ENCODE peak calls at places on chromosomes 13 and 19, in seven cellular contexts. One of them, this sample, is unnamed.

GRCh38 chr19:33287438-33287837 is 14.9 kb downstream of the CEBPA start:
- DNase-seq in NCI-H1092: no peak
- DNase-seq in NCI-H1105 treated with DMSO at 0.1 percent for 48 hours: no peak
- DNase-seq in stimulated activated CD8-positive, alpha-beta memory T cell treated with anti-CD3 and anti-CD28 coated beads, Interleukin-2, amount 100 ng/mL, for 1 hour: no peak
- DNase-seq in amniotic stem cell: no peak
- DNase-seq in posterior cingulate gyrus: no peak
- DNase-seq in stimulated activated CD4-positive, alpha-beta T cell treated with anti-CD3 and anti-CD28 coated beads, Interleukin-15, amount 100 ng/mL, for 48 hours: no peak
- DNase-seq in this sample: no peak

GRCh38 chr19:7130043-7130442 is 60.5 kb downstream of the ZNF557 start:
- DNase-seq in NCI-H1092: no peak
- DNase-seq in NCI-H1105 treated with DMSO at 0.1 percent for 48 hours: no peak
- DNase-seq in stimulated activated CD4-positive, alpha-beta T cell treated with anti-CD3 and anti-CD28 coated beads, Interleukin-15, amount 100 ng/mL, for 48 hours: no peak
- DNase-seq in stimulated activated CD8-positive, alpha-beta memory T cell treated with anti-CD3 and anti-CD28 coated beads, Interleukin-2, amount 100 ng/mL, for 1 hour: no peak
- DNase-seq in amniotic stem cell: no peak
- DNase-seq in posterior cingulate gyrus: no peak
- DNase-seq in this sample: no peak

GRCh38 chr19:718251-719024 is 9.7 kb downstream of the PALM start:
- DNase-seq in posterior cingulate gyrus: no peak
- DNase-seq in stimulated activated CD8-positive, alpha-beta memory T cell treated with anti-CD3 and anti-CD28 coated beads, Interleukin-2, amount 100 ng/mL, for 1 hour: no peak
- DNase-seq in NCI-H1092: no peak
- DNase-seq in amniotic stem cell: no peak
- DNase-seq in stimulated activated CD4-positive, alpha-beta T cell treated with anti-CD3 and anti-CD28 coated beads, Interleukin-15, amount 100 ng/mL, for 48 hours: no peak
- DNase-seq in NCI-H1105 treated with DMSO at 0.1 percent for 48 hours: no peak
- DNase-seq in this sample: no peak

GRCh38 chr13:51643114-51643881 is 59.0 kb downstream of the WDFY2 start:
- DNase-seq in posterior cingulate gyrus: no peak
- DNase-seq in NCI-H1092: no peak
- DNase-seq in amniotic stem cell: peak
- DNase-seq in stimulated activated CD4-positive, alpha-beta T cell treated with anti-CD3 and anti-CD28 coated beads, Interleukin-15, amount 100 ng/mL, for 48 hours: no peak
- DNase-seq in stimulated activated CD8-positive, alpha-beta memory T cell treated with anti-CD3 and anti-CD28 coated beads, Interleukin-2, amount 100 ng/mL, for 1 hour: no peak
- DNase-seq in NCI-H1105 treated with DMSO at 0.1 percent for 48 hours: no peak
- DNase-seq in this sample: no peak

GRCh38 chr13:27466513-27466912 is 16.1 kb upstream of the MTIF3 start:
- DNase-seq in stimulated activated CD8-positive, alpha-beta memory T cell treated with anti-CD3 and anti-CD28 coated beads, Interleukin-2, amount 100 ng/mL, for 1 hour: no peak
- DNase-seq in stimulated activated CD4-positive, alpha-beta T cell treated with anti-CD3 and anti-CD28 coated beads, Interleukin-15, amount 100 ng/mL, for 48 hours: no peak
- DNase-seq in amniotic stem cell: no peak
- DNase-seq in NCI-H1105 treated with DMSO at 0.1 percent for 48 hours: no peak
- DNase-seq in posterior cingulate gyrus: no peak
- DNase-seq in NCI-H1092: no peak
- DNase-seq in this sample: peak

GRCh38 chr13:35518337-35518736 is 41.8 kb upstream of the MAB21L1 start:
- DNase-seq in stimulated activated CD8-positive, alpha-beta memory T cell treated with anti-CD3 and anti-CD28 coated beads, Interleukin-2, amount 100 ng/mL, for 1 hour: no peak
- DNase-seq in posterior cingulate gyrus: no peak
- DNase-seq in amniotic stem cell: no peak
- DNase-seq in NCI-H1105 treated with DMSO at 0.1 percent for 48 hours: no peak
- DNase-seq in stimulated activated CD4-positive, alpha-beta T cell treated with anti-CD3 and anti-CD28 coated beads, Interleukin-15, amount 100 ng/mL, for 48 hours: no peak
- DNase-seq in NCI-H1092: no peak
- DNase-seq in this sample: no peak

GRCh38 chr13:94947965-94948371 is 235.6 kb upstream of the SOX21 start:
- DNase-seq in NCI-H1092: no peak
- DNase-seq in stimulated activated CD4-positive, alpha-beta T cell treated with anti-CD3 and anti-CD28 coated beads, Interleukin-15, amount 100 ng/mL, for 48 hours: no peak
- DNase-seq in stimulated activated CD8-positive, alpha-beta memory T cell treated with anti-CD3 and anti-CD28 coated beads, Interleukin-2, amount 100 ng/mL, for 1 hour: no peak
- DNase-seq in posterior cingulate gyrus: no peak
- DNase-seq in amniotic stem cell: no peak
- DNase-seq in NCI-H1105 treated with DMSO at 0.1 percent for 48 hours: no peak
- DNase-seq in this sample: no peak

GRCh38 chr19:10517361-10517759 is at the start of gene S1PR5:
- DNase-seq in stimulated activated CD8-positive, alpha-beta memory T cell treated with anti-CD3 and anti-CD28 coated beads, Interleukin-2, amount 100 ng/mL, for 1 hour: no peak
- DNase-seq in posterior cingulate gyrus: peak
- DNase-seq in stimulated activated CD4-positive, alpha-beta T cell treated with anti-CD3 and anti-CD28 coated beads, Interleukin-15, amount 100 ng/mL, for 48 hours: no peak
- DNase-seq in NCI-H1092: no peak
- DNase-seq in amniotic stem cell: no peak
- DNase-seq in NCI-H1105 treated with DMSO at 0.1 percent for 48 hours: peak
- DNase-seq in this sample: no peak

GRCh38 chr19:3404324-3405260 is 38.2 kb downstream of the NFIC start:
- DNase-seq in NCI-H1092: no peak
- DNase-seq in amniotic stem cell: no peak
- DNase-seq in posterior cingulate gyrus: peak
- DNase-seq in stimulated activated CD8-positive, alpha-beta memory T cell treated with anti-CD3 and anti-CD28 coated beads, Interleukin-2, amount 100 ng/mL, for 1 hour: no peak
- DNase-seq in NCI-H1105 treated with DMSO at 0.1 percent for 48 hours: no peak
- DNase-seq in stimulated activated CD4-positive, alpha-beta T cell treated with anti-CD3 and anti-CD28 coated beads, Interleukin-15, amount 100 ng/mL, for 48 hours: no peak
- DNase-seq in this sample: no peak

GRCh38 chr19:33310606-33311325 is 8.4 kb upstream of the CEBPA start:
- DNase-seq in stimulated activated CD4-positive, alpha-beta T cell treated with anti-CD3 and anti-CD28 coated beads, Interleukin-15, amount 100 ng/mL, for 48 hours: no peak
- DNase-seq in posterior cingulate gyrus: peak
- DNase-seq in amniotic stem cell: no peak
- DNase-seq in NCI-H1105 treated with DMSO at 0.1 percent for 48 hours: no peak
- DNase-seq in stimulated activated CD8-positive, alpha-beta memory T cell treated with anti-CD3 and anti-CD28 coated beads, Interleukin-2, amount 100 ng/mL, for 1 hour: no peak
- DNase-seq in NCI-H1092: no peak
- DNase-seq in this sample: no peak

GRCh38 chr19:58001895-58002369 is 688 bp downstream of the ZNF606 start:
- DNase-seq in amniotic stem cell: no peak
- DNase-seq in stimulated activated CD4-positive, alpha-beta T cell treated with anti-CD3 and anti-CD28 coated beads, Interleukin-15, amount 100 ng/mL, for 48 hours: peak
- DNase-seq in NCI-H1105 treated with DMSO at 0.1 percent for 48 hours: no peak
- DNase-seq in posterior cingulate gyrus: no peak
- DNase-seq in stimulated activated CD8-positive, alpha-beta memory T cell treated with anti-CD3 and anti-CD28 coated beads, Interleukin-2, amount 100 ng/mL, for 1 hour: no peak
- DNase-seq in NCI-H1092: no peak
- DNase-seq in this sample: peak

GRCh38 chr13:113839536-113840204 is 24.2 kb downstream of the GAS6 start:
- DNase-seq in NCI-H1092: no peak
- DNase-seq in stimulated activated CD4-positive, alpha-beta T cell treated with anti-CD3 and anti-CD28 coated beads, Interleukin-15, amount 100 ng/mL, for 48 hours: no peak
- DNase-seq in posterior cingulate gyrus: peak
- DNase-seq in amniotic stem cell: no peak
- DNase-seq in NCI-H1105 treated with DMSO at 0.1 percent for 48 hours: no peak
- DNase-seq in stimulated activated CD8-positive, alpha-beta memory T cell treated with anti-CD3 and anti-CD28 coated beads, Interleukin-2, amount 100 ng/mL, for 1 hour: no peak
- DNase-seq in this sample: no peak

GRCh38 chr13:93505104-93505952 is 278.7 kb downstream of the GPC6 start:
- DNase-seq in amniotic stem cell: no peak
- DNase-seq in posterior cingulate gyrus: no peak
- DNase-seq in stimulated activated CD4-positive, alpha-beta T cell treated with anti-CD3 and anti-CD28 coated beads, Interleukin-15, amount 100 ng/mL, for 48 hours: no peak
- DNase-seq in NCI-H1092: no peak
- DNase-seq in stimulated activated CD8-positive, alpha-beta memory T cell treated with anti-CD3 and anti-CD28 coated beads, Interleukin-2, amount 100 ng/mL, for 1 hour: no peak
- DNase-seq in NCI-H1105 treated with DMSO at 0.1 percent for 48 hours: no peak
- DNase-seq in this sample: no peak

GRCh38 chr13:44739539-44739938 is 163.4 kb upstream of the TSC22D1 start:
- DNase-seq in NCI-H1105 treated with DMSO at 0.1 percent for 48 hours: no peak
- DNase-seq in NCI-H1092: no peak
- DNase-seq in posterior cingulate gyrus: no peak
- DNase-seq in stimulated activated CD4-positive, alpha-beta T cell treated with anti-CD3 and anti-CD28 coated beads, Interleukin-15, amount 100 ng/mL, for 48 hours: no peak
- DNase-seq in amniotic stem cell: no peak
- DNase-seq in stimulated activated CD8-positive, alpha-beta memory T cell treated with anti-CD3 and anti-CD28 coated beads, Interleukin-2, amount 100 ng/mL, for 1 hour: no peak
- DNase-seq in this sample: no peak

GRCh38 chr13:59261928-59262488 is 901.7 kb downstream of the DIAPH3 start:
- DNase-seq in stimulated activated CD4-positive, alpha-beta T cell treated with anti-CD3 and anti-CD28 coated beads, Interleukin-15, amount 100 ng/mL, for 48 hours: no peak
- DNase-seq in NCI-H1105 treated with DMSO at 0.1 percent for 48 hours: no peak
- DNase-seq in stimulated activated CD8-positive, alpha-beta memory T cell treated with anti-CD3 and anti-CD28 coated beads, Interleukin-2, amount 100 ng/mL, for 1 hour: no peak
- DNase-seq in amniotic stem cell: no peak
- DNase-seq in posterior cingulate gyrus: no peak
- DNase-seq in NCI-H1092: no peak
- DNase-seq in this sample: no peak

GRCh38 chr19:3577741-3578344 is 5.1 kb downstream of the HMG20B start:
- DNase-seq in amniotic stem cell: no peak
- DNase-seq in NCI-H1105 treated with DMSO at 0.1 percent for 48 hours: no peak
- DNase-seq in NCI-H1092: no peak
- DNase-seq in stimulated activated CD4-positive, alpha-beta T cell treated with anti-CD3 and anti-CD28 coated beads, Interleukin-15, amount 100 ng/mL, for 48 hours: no peak
- DNase-seq in posterior cingulate gyrus: no peak
- DNase-seq in stimulated activated CD8-positive, alpha-beta memory T cell treated with anti-CD3 and anti-CD28 coated beads, Interleukin-2, amount 100 ng/mL, for 1 hour: no peak
- DNase-seq in this sample: no peak

GRCh38 chr13:50617134-50617721 is 226.3 kb downstream of the DLEU7 start:
- DNase-seq in NCI-H1105 treated with DMSO at 0.1 percent for 48 hours: no peak
- DNase-seq in NCI-H1092: no peak
- DNase-seq in stimulated activated CD4-positive, alpha-beta T cell treated with anti-CD3 and anti-CD28 coated beads, Interleukin-15, amount 100 ng/mL, for 48 hours: no peak
- DNase-seq in amniotic stem cell: no peak
- DNase-seq in posterior cingulate gyrus: no peak
- DNase-seq in stimulated activated CD8-positive, alpha-beta memory T cell treated with anti-CD3 and anti-CD28 coated beads, Interleukin-2, amount 100 ng/mL, for 1 hour: no peak
- DNase-seq in this sample: no peak

GRCh38 chr13:47794963-47795362 is 206.1 kb downstream of the SUCLA2 start:
- DNase-seq in NCI-H1105 treated with DMSO at 0.1 percent for 48 hours: no peak
- DNase-seq in posterior cingulate gyrus: no peak
- DNase-seq in stimulated activated CD8-positive, alpha-beta memory T cell treated with anti-CD3 and anti-CD28 coated beads, Interleukin-2, amount 100 ng/mL, for 1 hour: no peak
- DNase-seq in NCI-H1092: no peak
- DNase-seq in amniotic stem cell: no peak
- DNase-seq in stimulated activated CD4-positive, alpha-beta T cell treated with anti-CD3 and anti-CD28 coated beads, Interleukin-15, amount 100 ng/mL, for 48 hours: no peak
- DNase-seq in this sample: no peak

GRCh38 chr19:1402411-1403070 is 1.2 kb upstream of the GAMT start:
- DNase-seq in amniotic stem cell: no peak
- DNase-seq in stimulated activated CD8-positive, alpha-beta memory T cell treated with anti-CD3 and anti-CD28 coated beads, Interleukin-2, amount 100 ng/mL, for 1 hour: no peak
- DNase-seq in NCI-H1092: no peak
- DNase-seq in posterior cingulate gyrus: peak
- DNase-seq in stimulated activated CD4-positive, alpha-beta T cell treated with anti-CD3 and anti-CD28 coated beads, Interleukin-15, amount 100 ng/mL, for 48 hours: no peak
- DNase-seq in NCI-H1105 treated with DMSO at 0.1 percent for 48 hours: no peak
- DNase-seq in this sample: no peak

GRCh38 chr19:49205114-49205513 is 47.5 kb downstream of the TRPM4 start:
- DNase-seq in NCI-H1092: no peak
- DNase-seq in stimulated activated CD8-positive, alpha-beta memory T cell treated with anti-CD3 and anti-CD28 coated beads, Interleukin-2, amount 100 ng/mL, for 1 hour: no peak
- DNase-seq in NCI-H1105 treated with DMSO at 0.1 percent for 48 hours: no peak
- DNase-seq in stimulated activated CD4-positive, alpha-beta T cell treated with anti-CD3 and anti-CD28 coated beads, Interleukin-15, amount 100 ng/mL, for 48 hours: no peak
- DNase-seq in posterior cingulate gyrus: no peak
- DNase-seq in amniotic stem cell: no peak
- DNase-seq in this sample: no peak

GRCh38 chr13:50993371-50993770 is 83.8 kb downstream of the RNASEH2B start:
- DNase-seq in stimulated activated CD8-positive, alpha-beta memory T cell treated with anti-CD3 and anti-CD28 coated beads, Interleukin-2, amount 100 ng/mL, for 1 hour: no peak
- DNase-seq in NCI-H1092: no peak
- DNase-seq in NCI-H1105 treated with DMSO at 0.1 percent for 48 hours: no peak
- DNase-seq in stimulated activated CD4-positive, alpha-beta T cell treated with anti-CD3 and anti-CD28 coated beads, Interleukin-15, amount 100 ng/mL, for 48 hours: no peak
- DNase-seq in amniotic stem cell: no peak
- DNase-seq in posterior cingulate gyrus: no peak
- DNase-seq in this sample: no peak

GRCh38 chr13:108897955-108898354 is 268.5 kb downstream of the MYO16 start:
- DNase-seq in NCI-H1105 treated with DMSO at 0.1 percent for 48 hours: no peak
- DNase-seq in stimulated activated CD8-positive, alpha-beta memory T cell treated with anti-CD3 and anti-CD28 coated beads, Interleukin-2, amount 100 ng/mL, for 1 hour: no peak
- DNase-seq in stimulated activated CD4-positive, alpha-beta T cell treated with anti-CD3 and anti-CD28 coated beads, Interleukin-15, amount 100 ng/mL, for 48 hours: no peak
- DNase-seq in NCI-H1092: no peak
- DNase-seq in posterior cingulate gyrus: no peak
- DNase-seq in amniotic stem cell: no peak
- DNase-seq in this sample: no peak

GRCh38 chr13:111361046-111361872 is 40.8 kb downstream of the TEX29 start:
- DNase-seq in NCI-H1105 treated with DMSO at 0.1 percent for 48 hours: no peak
- DNase-seq in stimulated activated CD8-positive, alpha-beta memory T cell treated with anti-CD3 and anti-CD28 coated beads, Interleukin-2, amount 100 ng/mL, for 1 hour: no peak
- DNase-seq in posterior cingulate gyrus: no peak
- DNase-seq in NCI-H1092: no peak
- DNase-seq in amniotic stem cell: no peak
- DNase-seq in stimulated activated CD4-positive, alpha-beta T cell treated with anti-CD3 and anti-CD28 coated beads, Interleukin-15, amount 100 ng/mL, for 48 hours: no peak
- DNase-seq in this sample: no peak

GRCh38 chr13:75687145-75687763 is 51.1 kb downstream of the LMO7 start:
- DNase-seq in NCI-H1105 treated with DMSO at 0.1 percent for 48 hours: peak
- DNase-seq in amniotic stem cell: peak
- DNase-seq in posterior cingulate gyrus: no peak
- DNase-seq in NCI-H1092: no peak
- DNase-seq in stimulated activated CD8-positive, alpha-beta memory T cell treated with anti-CD3 and anti-CD28 coated beads, Interleukin-2, amount 100 ng/mL, for 1 hour: no peak
- DNase-seq in stimulated activated CD4-positive, alpha-beta T cell treated with anti-CD3 and anti-CD28 coated beads, Interleukin-15, amount 100 ng/mL, for 48 hours: no peak
- DNase-seq in this sample: no peak

GRCh38 chr19:35561436-35561835 is 2.0 kb downstream of the ATP4A start:
- DNase-seq in amniotic stem cell: no peak
- DNase-seq in NCI-H1105 treated with DMSO at 0.1 percent for 48 hours: no peak
- DNase-seq in NCI-H1092: no peak
- DNase-seq in posterior cingulate gyrus: no peak
- DNase-seq in stimulated activated CD8-positive, alpha-beta memory T cell treated with anti-CD3 and anti-CD28 coated beads, Interleukin-2, amount 100 ng/mL, for 1 hour: no peak
- DNase-seq in stimulated activated CD4-positive, alpha-beta T cell treated with anti-CD3 and anti-CD28 coated beads, Interleukin-15, amount 100 ng/mL, for 48 hours: no peak
- DNase-seq in this sample: no peak

GRCh38 chr13:73717632-73718031 is 416.6 kb downstream of the KLF12 start:
- DNase-seq in NCI-H1092: no peak
- DNase-seq in amniotic stem cell: no peak
- DNase-seq in stimulated activated CD8-positive, alpha-beta memory T cell treated with anti-CD3 and anti-CD28 coated beads, Interleukin-2, amount 100 ng/mL, for 1 hour: no peak
- DNase-seq in NCI-H1105 treated with DMSO at 0.1 percent for 48 hours: no peak
- DNase-seq in stimulated activated CD4-positive, alpha-beta T cell treated with anti-CD3 and anti-CD28 coated beads, Interleukin-15, amount 100 ng/mL, for 48 hours: no peak
- DNase-seq in posterior cingulate gyrus: no peak
- DNase-seq in this sample: no peak

GRCh38 chr13:20988909-20989735 is 72.3 kb downstream of the LATS2 start:
- DNase-seq in stimulated activated CD8-positive, alpha-beta memory T cell treated with anti-CD3 and anti-CD28 coated beads, Interleukin-2, amount 100 ng/mL, for 1 hour: no peak
- DNase-seq in posterior cingulate gyrus: no peak
- DNase-seq in stimulated activated CD4-positive, alpha-beta T cell treated with anti-CD3 and anti-CD28 coated beads, Interleukin-15, amount 100 ng/mL, for 48 hours: no peak
- DNase-seq in amniotic stem cell: no peak
- DNase-seq in NCI-H1092: no peak
- DNase-seq in NCI-H1105 treated with DMSO at 0.1 percent for 48 hours: no peak
- DNase-seq in this sample: no peak

GRCh38 chr19:15479391-15480345 is at the start of gene PGLYRP2:
- DNase-seq in NCI-H1105 treated with DMSO at 0.1 percent for 48 hours: no peak
- DNase-seq in stimulated activated CD8-positive, alpha-beta memory T cell treated with anti-CD3 and anti-CD28 coated beads, Interleukin-2, amount 100 ng/mL, for 1 hour: no peak
- DNase-seq in stimulated activated CD4-positive, alpha-beta T cell treated with anti-CD3 and anti-CD28 coated beads, Interleukin-15, amount 100 ng/mL, for 48 hours: no peak
- DNase-seq in posterior cingulate gyrus: peak
- DNase-seq in NCI-H1092: no peak
- DNase-seq in amniotic stem cell: no peak
- DNase-seq in this sample: no peak

GRCh38 chr13:59643906-59644626 is 519.7 kb downstream of the DIAPH3 start:
- DNase-seq in NCI-H1092: no peak
- DNase-seq in amniotic stem cell: no peak
- DNase-seq in NCI-H1105 treated with DMSO at 0.1 percent for 48 hours: no peak
- DNase-seq in posterior cingulate gyrus: no peak
- DNase-seq in stimulated activated CD4-positive, alpha-beta T cell treated with anti-CD3 and anti-CD28 coated beads, Interleukin-15, amount 100 ng/mL, for 48 hours: no peak
- DNase-seq in stimulated activated CD8-positive, alpha-beta memory T cell treated with anti-CD3 and anti-CD28 coated beads, Interleukin-2, amount 100 ng/mL, for 1 hour: no peak
- DNase-seq in this sample: no peak

GRCh38 chr19:16139752-16140151 is 3.7 kb upstream of the HSH2D start:
- DNase-seq in posterior cingulate gyrus: no peak
- DNase-seq in stimulated activated CD8-positive, alpha-beta memory T cell treated with anti-CD3 and anti-CD28 coated beads, Interleukin-2, amount 100 ng/mL, for 1 hour: no peak
- DNase-seq in stimulated activated CD4-positive, alpha-beta T cell treated with anti-CD3 and anti-CD28 coated beads, Interleukin-15, amount 100 ng/mL, for 48 hours: no peak
- DNase-seq in NCI-H1092: no peak
- DNase-seq in amniotic stem cell: no peak
- DNase-seq in NCI-H1105 treated with DMSO at 0.1 percent for 48 hours: no peak
- DNase-seq in this sample: no peak

GRCh38 chr19:5046339-5047039 is 77.6 kb downstream of the KDM4B start:
- DNase-seq in stimulated activated CD8-positive, alpha-beta memory T cell treated with anti-CD3 and anti-CD28 coated beads, Interleukin-2, amount 100 ng/mL, for 1 hour: no peak
- DNase-seq in posterior cingulate gyrus: peak
- DNase-seq in amniotic stem cell: no peak
- DNase-seq in stimulated activated CD4-positive, alpha-beta T cell treated with anti-CD3 and anti-CD28 coated beads, Interleukin-15, amount 100 ng/mL, for 48 hours: no peak
- DNase-seq in NCI-H1092: peak
- DNase-seq in NCI-H1105 treated with DMSO at 0.1 percent for 48 hours: peak
- DNase-seq in this sample: no peak

GRCh38 chr13:102538938-102539337 is 57.8 kb upstream of the TPP2 start:
- DNase-seq in NCI-H1105 treated with DMSO at 0.1 percent for 48 hours: no peak
- DNase-seq in stimulated activated CD8-positive, alpha-beta memory T cell treated with anti-CD3 and anti-CD28 coated beads, Interleukin-2, amount 100 ng/mL, for 1 hour: no peak
- DNase-seq in amniotic stem cell: no peak
- DNase-seq in NCI-H1092: no peak
- DNase-seq in stimulated activated CD4-positive, alpha-beta T cell treated with anti-CD3 and anti-CD28 coated beads, Interleukin-15, amount 100 ng/mL, for 48 hours: no peak
- DNase-seq in posterior cingulate gyrus: no peak
- DNase-seq in this sample: no peak

GRCh38 chr13:41403983-41404382 is 53.4 kb upstream of the RGCC start:
- DNase-seq in stimulated activated CD4-positive, alpha-beta T cell treated with anti-CD3 and anti-CD28 coated beads, Interleukin-15, amount 100 ng/mL, for 48 hours: no peak
- DNase-seq in NCI-H1092: no peak
- DNase-seq in posterior cingulate gyrus: no peak
- DNase-seq in NCI-H1105 treated with DMSO at 0.1 percent for 48 hours: no peak
- DNase-seq in amniotic stem cell: no peak
- DNase-seq in stimulated activated CD8-positive, alpha-beta memory T cell treated with anti-CD3 and anti-CD28 coated beads, Interleukin-2, amount 100 ng/mL, for 1 hour: no peak
- DNase-seq in this sample: no peak

GRCh38 chr19:40154121-40154680 is 37.0 kb upstream of the MAP3K10 start:
- DNase-seq in stimulated activated CD8-positive, alpha-beta memory T cell treated with anti-CD3 and anti-CD28 coated beads, Interleukin-2, amount 100 ng/mL, for 1 hour: no peak
- DNase-seq in amniotic stem cell: no peak
- DNase-seq in posterior cingulate gyrus: no peak
- DNase-seq in stimulated activated CD4-positive, alpha-beta T cell treated with anti-CD3 and anti-CD28 coated beads, Interleukin-15, amount 100 ng/mL, for 48 hours: no peak
- DNase-seq in NCI-H1105 treated with DMSO at 0.1 percent for 48 hours: no peak
- DNase-seq in NCI-H1092: no peak
- DNase-seq in this sample: no peak

GRCh38 chr19:3506384-3507340 is 551 bp downstream of the FZR1 start:
- DNase-seq in NCI-H1092: no peak
- DNase-seq in stimulated activated CD8-positive, alpha-beta memory T cell treated with anti-CD3 and anti-CD28 coated beads, Interleukin-2, amount 100 ng/mL, for 1 hour: no peak
- DNase-seq in amniotic stem cell: no peak
- DNase-seq in stimulated activated CD4-positive, alpha-beta T cell treated with anti-CD3 and anti-CD28 coated beads, Interleukin-15, amount 100 ng/mL, for 48 hours: no peak
- DNase-seq in posterior cingulate gyrus: peak
- DNase-seq in NCI-H1105 treated with DMSO at 0.1 percent for 48 hours: no peak
- DNase-seq in this sample: peak

GRCh38 chr19:19451429-19452240 is 46.2 kb downstream of the GATAD2A start:
- DNase-seq in NCI-H1092: no peak
- DNase-seq in posterior cingulate gyrus: peak
- DNase-seq in stimulated activated CD4-positive, alpha-beta T cell treated with anti-CD3 and anti-CD28 coated beads, Interleukin-15, amount 100 ng/mL, for 48 hours: no peak
- DNase-seq in stimulated activated CD8-positive, alpha-beta memory T cell treated with anti-CD3 and anti-CD28 coated beads, Interleukin-2, amount 100 ng/mL, for 1 hour: no peak
- DNase-seq in NCI-H1105 treated with DMSO at 0.1 percent for 48 hours: no peak
- DNase-seq in amniotic stem cell: no peak
- DNase-seq in this sample: no peak